ENCODE peak calls at places on chromosomes 4 and X, in five cellular contexts. O is WERI-Rb-1, F is hepatic stellate cell, V is substantia nigra, Y is NCI-H345. M is an unnamed sample.
A peak's percentile ranks its signal among the peaks of the same experiment; 100 is the strongest.

GRCh38 chr4:152229782-152230289 is 306.1 kb downstream of the FBXW7 start:
- DNase-seq in O (peak; percentile 19), F (no peak), V (no peak), Y (no peak), M (no peak)

GRCh38 chr4:9691221-9692065 is 90.0 kb upstream of the DRD5 start:
- DNase-seq in O (peak; percentile 99), F (peak; percentile 26), V (peak; percentile 97), Y (peak; percentile 95), M (peak; percentile 65)

GRCh38 chrX:15334561-15334960 is 762 bp downstream of the PIGA start:
- DNase-seq in O (no peak), F (peak; percentile 15), V (no peak), Y (no peak), M (no peak)

GRCh38 chrX:56729152-56729557 is at the start of gene NBDY:
- DNase-seq in O (peak; percentile 25), F (peak; percentile 18), V (peak; percentile 31), Y (peak; percentile 60), M (no peak)

GRCh38 chr4:145482209-145483021 is 762 bp downstream of the SMAD1 start:
- DNase-seq in O (peak; percentile 58), F (peak; percentile 60), V (peak; percentile 42), Y (peak; percentile 51), M (peak; percentile 21)

GRCh38 chrX:22320236-22320635 is 47.5 kb downstream of the CBLL2 start:
- DNase-seq in O (no peak), F (no peak), V (no peak), Y (no peak), M (no peak)

GRCh38 chr4:136935305-136935704 is 597.0 kb downstream of the PCDH18 start:
- DNase-seq in O (no peak), F (no peak), V (no peak), Y (no peak), M (no peak)

GRCh38 chr4:74590476-74590875 is 145.5 kb downstream of the AREG start:
- DNase-seq in O (no peak), F (no peak), V (no peak), Y (no peak), M (no peak)

GRCh38 chr4:122453384-122454000 is 3.0 kb downstream of the IL2 start:
- DNase-seq in O (no peak), F (no peak), V (no peak), Y (no peak), M (no peak)

GRCh38 chr4:76780781-76781697 is 116.9 kb downstream of the SOWAHB start:
- DNase-seq in O (no peak), F (no peak), V (no peak), Y (no peak), M (no peak)